ENCODE peak calls at places on chromosome 1, in six cellular contexts. K is HepG2, J is transverse colon, U is sigmoid colon, E is upper lobe of left lung, P is esophagus muscularis mucosa. T is an unnamed sample.

GRCh38 chr1:198933506-198933905 is 294.7 kb downstream of the PTPRC start:
- DNase-seq in P (no peak), J (no peak), E (no peak), K (no peak), U (no peak), T (no peak)

GRCh38 chr1:76075877-76076276 is 1.3 kb downstream of the ST6GALNAC3 start:
- DNase-seq in U (no peak), E (no peak), J (no peak), P (no peak), K (no peak), T (no peak)

GRCh38 chr1:31932491-31933316 is 5.5 kb downstream of the PTP4A2 start:
- DNase-seq in K (peak), J (no peak), U (no peak), E (no peak), P (no peak), T (no peak)

GRCh38 chr1:168136709-168137514 is at the start of gene GPR161:
- DNase-seq in K (no peak), U (peak), E (peak), P (no peak), J (peak), T (peak)

GRCh38 chr1:14924012-14924452 is 229.5 kb upstream of the TMEM51 start:
- DNase-seq in K (no peak), E (peak), U (peak), P (no peak), J (peak), T (peak)

GRCh38 chr1:23555225-23555801 is 4.0 kb downstream of the ID3 start:
- DNase-seq in P (no peak), E (no peak), U (no peak), J (peak), K (no peak), T (no peak)

GRCh38 chr1:99860703-99861102 is 10.5 kb downstream of the AGL start:
- DNase-seq in J (no peak), K (no peak), U (no peak), P (no peak), E (no peak), T (no peak)

GRCh38 chr1:47660622-47661021 is 222.8 kb downstream of the FOXD2 start:
- DNase-seq in K (no peak), P (no peak), E (no peak), J (no peak), U (peak), T (no peak)

GRCh38 chr1:23613191-23614126 is 54.2 kb upstream of the ID3 start:
- DNase-seq in K (no peak), P (no peak), U (no peak), J (peak), E (no peak), T (peak)

GRCh38 chr1:205917466-205918248 is 25.6 kb downstream of the SLC26A9 start:
- DNase-seq in E (no peak), J (no peak), P (no peak), K (no peak), U (peak), T (no peak)

GRCh38 chr1:227944066-227944930 is 3.4 kb downstream of the WNT9A start:
- DNase-seq in E (no peak), P (no peak), J (peak), U (peak), K (no peak), T (peak)

GRCh38 chr1:174077755-174078490 is 55.8 kb upstream of the RC3H1 start:
- DNase-seq in K (no peak), U (no peak), J (no peak), E (no peak), P (no peak), T (no peak)

GRCh38 chr1:208668991-208669390 is 424.8 kb upstream of the PLXNA2 start:
- DNase-seq in K (no peak), E (no peak), U (no peak), J (no peak), P (peak), T (no peak)

GRCh38 chr1:43994794-43995790 is 3.7 kb downstream of the CCDC24 start:
- DNase-seq in P (no peak), E (peak), J (peak), U (no peak), K (peak), T (no peak)

GRCh38 chr1:71196685-71197084 is 115.8 kb upstream of the ZRANB2 start:
- DNase-seq in J (no peak), U (no peak), K (no peak), E (no peak), P (no peak), T (no peak)

GRCh38 chr1:99608058-99608457 is 37.9 kb upstream of the PALMD start:
- DNase-seq in J (no peak), U (no peak), P (no peak), K (no peak), E (no peak), T (no peak)

GRCh38 chr1:36352910-36353878 is 29.7 kb upstream of the EVA1B start:
- DNase-seq in K (no peak), P (no peak), J (no peak), U (no peak), E (no peak), T (no peak)

GRCh38 chr1:183368213-183369108 is 49.7 kb downstream of the NMNAT2 start:
- DNase-seq in J (no peak), E (no peak), K (no peak), P (no peak), U (no peak), T (no peak)

GRCh38 chr1:180898441-180899219 is 14.1 kb upstream of the KIAA1614 start:
- DNase-seq in J (no peak), K (no peak), U (no peak), P (peak), E (no peak), T (no peak)

GRCh38 chr1:240797050-240797449 is 185.1 kb upstream of the GREM2 start:
- DNase-seq in K (no peak), J (no peak), E (no peak), P (no peak), U (no peak), T (no peak)

GRCh38 chr1:119582801-119583200 is 65.3 kb downstream of the ZNF697 start:
- DNase-seq in J (peak), U (no peak), E (no peak), P (no peak), K (peak), T (peak)

GRCh38 chr1:203765029-203765837 is at the start of gene LAX1:
- DNase-seq in E (no peak), P (no peak), J (peak), U (no peak), K (no peak), T (peak)

GRCh38 chr1:218459450-218459849 is 114.3 kb downstream of the TGFB2 start:
- DNase-seq in P (no peak), J (no peak), E (no peak), U (no peak), K (no peak), T (no peak)

GRCh38 chr1:192737311-192737710 is 71.5 kb upstream of the RGS2 start:
- DNase-seq in U (no peak), P (no peak), J (no peak), E (no peak), K (no peak), T (no peak)

GRCh38 chr1:244862354-244862698 is 2.0 kb downstream of the HNRNPU start:
- DNase-seq in P (no peak), K (no peak), J (no peak), U (no peak), E (no peak), T (no peak)

GRCh38 chr1:201500670-201501120 is 6.2 kb downstream of the CSRP1 start:
- DNase-seq in J (no peak), P (no peak), E (no peak), U (peak), K (no peak), T (no peak)

GRCh38 chr1:235745448-235746136 is 96.0 kb upstream of the GNG4 start:
- DNase-seq in K (no peak), E (no peak), P (no peak), J (no peak), U (no peak), T (no peak)

GRCh38 chr1:113675299-113675698 is 84.0 kb downstream of the PHTF1 start:
- DNase-seq in P (no peak), K (no peak), E (no peak), U (no peak), J (no peak), T (no peak)

GRCh38 chr1:246827396-246827795 is 103.2 kb downstream of the SCCPDH start:
- DNase-seq in K (peak), U (no peak), E (no peak), P (no peak), J (no peak), T (no peak)

GRCh38 chr1:177211231-177211630 is 40.5 kb downstream of the BRINP2 start:
- DNase-seq in J (no peak), P (no peak), U (no peak), E (no peak), K (no peak), T (no peak)

GRCh38 chr1:24952413-24952841 is 22.4 kb upstream of the RUNX3 start:
- DNase-seq in P (no peak), K (no peak), E (no peak), J (no peak), U (no peak), T (no peak)

GRCh38 chr1:205782627-205783470 is 7.6 kb upstream of the RAB29 start:
- DNase-seq in E (no peak), U (no peak), K (no peak), J (no peak), P (no peak), T (no peak)

DNA sequence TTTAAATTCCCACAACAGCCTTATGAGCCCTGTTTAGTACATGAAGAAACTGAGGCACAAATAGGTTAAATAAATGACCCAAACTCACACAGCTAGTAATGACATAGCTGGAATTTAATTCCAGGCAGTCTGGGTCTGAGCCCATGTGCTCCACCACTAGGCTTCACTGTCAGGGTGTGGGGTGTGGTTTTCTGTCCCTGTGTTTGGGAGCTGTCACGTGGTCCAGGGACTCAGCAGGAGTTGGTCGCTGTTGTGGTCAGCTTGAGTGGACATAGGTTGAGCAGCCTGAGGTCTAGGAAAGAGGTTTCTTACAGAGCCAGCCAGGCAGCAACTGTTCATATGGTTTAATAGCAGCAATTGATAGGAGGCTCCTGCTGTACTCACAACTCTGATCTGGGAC is 28.0 kb upstream of the KCNA10 start:
- DNase-seq in P (no peak), K (no peak), E (no peak), U (no peak), J (no peak), T (no peak)
- TF ChIP-seq EP300 in P (no peak), K (no peak), E (no peak), U (no peak), J (no peak), T (no peak)

DNA sequence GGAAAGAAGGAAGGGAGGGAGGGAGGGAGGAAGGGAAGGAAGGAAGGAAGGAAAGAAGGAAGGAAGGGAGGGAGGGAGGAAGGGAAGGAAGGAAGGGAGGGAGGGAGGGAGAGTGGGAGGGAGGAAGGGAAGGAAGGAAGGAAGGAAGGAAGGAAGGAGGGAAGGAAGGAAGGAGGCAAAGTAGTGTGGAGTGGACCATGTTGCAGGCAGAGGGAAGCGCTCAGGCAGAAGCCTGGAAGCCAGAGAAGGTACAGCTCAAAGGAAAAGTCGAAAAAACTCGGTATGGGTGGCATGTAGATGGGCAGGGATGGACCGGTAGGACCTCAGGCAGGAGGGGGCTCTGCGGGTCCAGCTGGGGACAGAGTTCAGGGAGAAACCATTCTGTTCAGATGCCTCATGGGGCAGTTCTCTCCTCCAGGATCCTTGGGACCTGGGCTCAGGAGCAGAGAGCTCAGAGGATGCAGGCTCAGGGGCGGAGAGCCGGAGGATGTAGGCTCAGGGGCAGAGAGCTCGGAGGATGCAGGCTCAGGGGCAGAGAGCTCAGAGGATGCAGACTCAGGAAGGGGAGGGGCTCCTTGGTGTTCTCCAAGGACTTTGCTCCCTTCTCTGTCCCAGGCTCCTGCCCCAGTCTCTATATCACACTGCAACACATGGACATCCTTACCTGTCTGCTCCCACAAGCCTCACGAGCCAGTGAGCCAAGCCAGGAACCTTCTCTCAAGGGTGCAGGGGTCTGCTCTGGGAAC is 13.6 kb upstream of the PADI3 start:
- DNase-seq in J (no peak), E (no peak), U (no peak), K (no peak), P (no peak), T (no peak)
- TF ChIP-seq POLR2AphosphoS5 in J (no peak), E (no peak), U (no peak), K (no peak), P (no peak), T (no peak)

GRCh38 chr1:18557621-18558465 is 72.8 kb upstream of the PAX7 start:
- DNase-seq in K (peak), J (peak), U (no peak), P (no peak), E (no peak), T (peak)
- H3K4me3 ChIP-seq in K (no peak), J (no peak), U (no peak), P (no peak), E (no peak), T (peak)

DNA sequence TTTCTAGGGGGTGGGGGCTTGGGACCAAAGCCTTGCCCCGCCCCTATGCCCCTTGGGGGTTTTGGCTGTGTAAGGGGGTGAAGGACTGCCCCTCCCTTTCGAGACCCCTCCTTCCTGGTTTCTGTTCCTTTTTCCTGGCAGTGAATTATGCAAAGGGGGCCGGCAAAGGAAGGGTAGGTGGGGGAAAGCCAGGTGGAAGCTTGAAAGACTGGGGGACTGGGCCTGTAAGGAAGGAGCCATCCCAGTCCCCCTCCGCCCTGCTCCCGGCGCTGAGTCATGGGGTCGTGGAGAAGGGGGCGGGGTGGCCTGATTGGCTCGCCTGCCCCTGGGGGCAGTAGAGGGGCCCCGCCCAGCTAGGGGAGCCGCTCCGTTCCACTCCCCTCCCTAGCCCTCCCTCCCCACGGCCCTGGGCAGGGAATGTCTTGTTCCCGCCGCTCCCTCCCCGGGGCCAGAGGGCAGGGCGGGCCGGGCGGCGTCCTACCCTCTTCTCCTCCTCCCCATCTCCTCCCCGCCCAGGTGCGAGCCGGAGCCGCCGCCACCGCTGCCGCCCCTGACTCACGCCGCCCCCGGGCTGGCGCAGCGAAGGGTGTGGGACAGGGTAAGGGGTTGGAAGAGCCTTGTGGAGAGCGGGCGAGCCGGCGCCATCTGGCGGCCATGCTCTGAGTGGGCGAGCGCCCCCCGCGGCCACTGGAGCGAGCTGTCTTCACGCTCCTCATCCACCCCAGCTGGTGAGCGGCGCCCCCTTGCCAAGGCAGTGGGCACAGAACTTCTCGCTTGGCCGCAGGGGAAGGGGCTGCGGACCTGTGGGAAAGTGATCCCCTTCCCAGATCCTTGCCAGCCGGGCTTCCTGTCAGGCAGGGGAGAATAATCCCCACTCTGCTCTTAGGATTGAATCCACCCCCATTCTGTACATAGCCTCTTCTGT is 14.7 kb downstream of the ZBTB7B start:
- DNase-seq in K (peak), P (peak), J (peak), U (peak), E (peak), T (peak)
- TF ChIP-seq EP300 in K (no peak), P (no peak), J (peak), U (no peak), E (peak), T (peak)

DNA sequence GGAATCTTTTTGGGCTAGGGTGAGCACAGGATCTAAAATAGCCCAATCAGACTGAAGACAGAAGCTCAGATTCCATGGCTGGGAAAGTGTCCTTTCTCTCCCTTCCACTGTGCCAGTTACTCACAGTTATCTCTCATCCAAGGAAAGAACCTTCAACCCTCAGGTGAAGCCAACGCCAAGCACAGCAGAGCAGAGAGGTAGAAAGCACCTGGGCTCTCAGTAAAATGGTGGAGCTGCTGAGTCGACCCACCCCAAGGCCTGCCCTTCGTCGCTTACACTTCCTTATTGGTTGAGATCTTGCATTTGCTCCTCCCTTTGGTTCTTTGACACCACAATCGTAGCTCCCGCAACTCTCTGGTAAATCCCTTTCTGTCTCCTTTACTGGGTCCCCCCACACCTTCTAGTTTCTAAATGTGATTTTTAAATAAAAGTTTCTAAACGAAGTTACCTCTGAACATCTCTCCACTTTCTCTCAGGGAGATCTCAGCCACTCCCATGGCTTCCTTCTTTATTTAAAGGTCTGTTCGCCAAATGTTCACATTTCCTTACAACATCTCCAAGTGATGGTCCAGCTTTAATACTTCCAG is 27.5 kb upstream of the SLC30A1 start:
- DNase-seq in E (no peak), J (peak), K (peak), U (no peak), P (no peak), T (no peak)
- TF ChIP-seq POLR2AphosphoS5 in E (no peak), J (no peak), K (peak), U (no peak), P (no peak), T (no peak)

DNA sequence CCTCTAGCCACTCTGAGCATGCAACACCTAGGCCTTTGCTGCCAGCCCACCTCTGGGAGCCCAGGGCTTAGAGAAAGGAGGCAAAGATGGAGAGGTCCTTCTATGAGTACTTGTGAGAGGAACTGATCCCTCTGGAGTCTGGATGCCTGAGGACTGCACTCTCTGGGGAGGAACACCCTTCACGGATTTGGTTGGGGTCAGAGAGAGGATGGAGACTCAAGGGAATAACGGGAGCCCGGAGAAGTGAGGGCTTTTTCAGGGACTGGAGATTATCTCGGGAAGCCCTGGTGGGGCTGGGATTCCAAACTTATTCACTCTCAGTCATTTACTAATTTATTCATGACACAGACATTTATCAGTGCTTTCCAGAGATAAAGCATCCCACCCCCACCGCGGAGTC is 438 bp upstream of the C1orf232 start:
- DNase-seq in K (no peak), E (no peak), U (no peak), P (no peak), J (no peak), T (no peak)
- H3K4me3 ChIP-seq in K (peak), E (peak), U (peak), P (peak), J (peak), T (peak)

GRCh38 chr1:155307247-155307740 is 1.4 kb upstream of the FDPS start:
- DNase-seq in E (no peak), K (peak), J (no peak), U (no peak), P (no peak), T (no peak)
- TF ChIP-seq EP300 in E (no peak), K (no peak), J (no peak), U (no peak), P (no peak), T (no peak)

GRCh38 chr1:224543453-224543852 is 72.7 kb upstream of the CNIH3 start:
- DNase-seq in P (peak), U (no peak), J (no peak), E (no peak), K (no peak), T (no peak)

GRCh38 chr1:224540535-224540934 is 75.6 kb upstream of the CNIH3 start:
- DNase-seq in U (no peak), J (no peak), K (no peak), P (no peak), E (no peak), T (no peak)

GRCh38 chr1:224542783-224543440 is 73.2 kb upstream of the CNIH3 start:
- DNase-seq in E (no peak), U (no peak), J (no peak), K (peak), P (peak), T (no peak)

GRCh38 chr1:224541072-224541790 is 74.9 kb upstream of the CNIH3 start:
- DNase-seq in K (no peak), U (no peak), P (no peak), J (no peak), E (no peak), T (no peak)

GRCh38 chr1:224541901-224542610 is 74.1 kb upstream of the CNIH3 start:
- DNase-seq in E (no peak), J (no peak), K (no peak), P (peak), U (no peak), T (no peak)
- TF ChIP-seq POLR2AphosphoS5 in E (no peak), J (no peak), K (no peak), P (no peak), U (no peak), T (no peak)

DNA sequence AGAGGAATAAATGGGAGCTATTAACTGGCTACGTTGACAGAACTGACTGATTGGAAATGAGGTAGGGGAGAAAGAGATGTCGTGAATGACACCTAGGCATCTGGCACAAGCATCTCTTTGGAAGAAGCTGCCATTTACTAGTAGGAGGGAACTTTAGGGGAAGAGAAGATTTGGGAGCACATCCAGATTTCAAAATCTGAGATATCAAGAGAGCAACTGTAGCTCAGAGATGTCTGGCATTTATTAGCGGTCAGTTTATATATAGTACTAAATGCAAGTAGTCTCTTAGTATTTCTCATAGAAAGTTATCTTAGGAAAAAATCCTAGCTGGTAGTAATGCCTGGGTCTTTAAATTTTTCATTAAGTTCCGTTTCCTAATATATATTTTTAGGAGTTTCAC is 131.9 kb upstream of the C1orf105 start:
- DNase-seq in K (no peak), J (no peak), P (no peak), U (no peak), E (no peak), T (no peak)
- H3K4me3 ChIP-seq in K (no peak), J (no peak), P (no peak), U (no peak), E (no peak), T (no peak)